ENCODE peak calls at places on chromosome 16, in five cellular contexts. U, C, Z, R and L are unnamed samples.

GRCh38 chr16:55834044-55834443 is 1.1 kb upstream of the CES1 start:
- DNase-seq in U (no peak), C (no peak), Z (no peak), R (peak), L (no peak)

GRCh38 chr16:15799851-15800495 is 56.9 kb downstream of the MYH11 start:
- DNase-seq in U (no peak), C (no peak), Z (no peak), R (no peak), L (no peak)

GRCh38 chr16:88345031-88345942 is 37.5 kb upstream of the ZNF469 start:
- DNase-seq in U (no peak), C (no peak), Z (no peak), R (no peak), L (no peak)

GRCh38 chr16:66474750-66475199 is 47.7 kb downstream of the BEAN1 start:
- DNase-seq in U (no peak), C (no peak), Z (no peak), R (peak), L (no peak)

GRCh38 chr16:48128769-48129168 is 27.0 kb downstream of the ABCC12 start:
- DNase-seq in U (no peak), C (no peak), Z (no peak), R (no peak), L (no peak)

GRCh38 chr16:10835281-10835931 is 16.8 kb upstream of the TVP23A start:
- DNase-seq in U (no peak), C (no peak), Z (no peak), R (peak), L (no peak)

GRCh38 chr16:77359065-77359502 is 75.8 kb downstream of the ADAMTS18 start:
- DNase-seq in U (peak), C (no peak), Z (no peak), R (no peak), L (no peak)

GRCh38 chr16:15682105-15682570 is 32.1 kb downstream of the NDE1 start:
- DNase-seq in U (peak), C (peak), Z (no peak), R (no peak), L (peak)

GRCh38 chr16:66169817-66170216 is 196.7 kb upstream of the CDH5 start:
- DNase-seq in U (peak), C (no peak), Z (no peak), R (no peak), L (no peak)

GRCh38 chr16:11474617-11475291 is 112.0 kb downstream of the LITAF start:
- DNase-seq in U (peak), C (no peak), Z (no peak), R (no peak), L (no peak)

GRCh38 chr16:4028144-4028543 is 88.1 kb downstream of the ADCY9 start:
- DNase-seq in U (no peak), C (no peak), Z (no peak), R (no peak), L (no peak)

GRCh38 chr16:11586375-11586855 is 304 bp downstream of the LITAF start:
- DNase-seq in U (no peak), C (no peak), Z (no peak), R (no peak), L (no peak)

GRCh38 chr16:87951550-87952538 is 610 bp downstream of the BANP start:
- DNase-seq in U (peak), C (no peak), Z (no peak), R (no peak), L (no peak)

GRCh38 chr16:52549011-52549692 is 2.2 kb upstream of the TOX3 start:
- DNase-seq in U (peak), C (no peak), Z (peak), R (no peak), L (peak)

GRCh38 chr16:72362972-72363371 is 191.0 kb upstream of the PMFBP1 start:
- DNase-seq in U (no peak), C (no peak), Z (no peak), R (peak), L (no peak)

GRCh38 chr16:73171380-73171779 is 123.5 kb upstream of the ZFHX3 start:
- DNase-seq in U (no peak), C (no peak), Z (no peak), R (no peak), L (no peak)

GRCh38 chr16:73066927-73067670 is 19.2 kb upstream of the ZFHX3 start:
- DNase-seq in U (no peak), C (no peak), Z (no peak), R (no peak), L (no peak)

GRCh38 chr16:83040174-83040573 is 413.4 kb downstream of the CDH13 start:
- DNase-seq in U (no peak), C (no peak), Z (no peak), R (no peak), L (no peak)

GRCh38 chr16:11497329-11497805 is 89.4 kb downstream of the LITAF start:
- DNase-seq in U (peak), C (no peak), Z (no peak), R (peak), L (peak)

GRCh38 chr16:12703935-12704334 is 99.8 kb downstream of the CPPED1 start:
- DNase-seq in U (no peak), C (no peak), Z (no peak), R (no peak), L (no peak)

GRCh38 chr16:13176711-13177110 is 275.3 kb downstream of the SHISA9 start:
- DNase-seq in U (no peak), C (no peak), Z (no peak), R (no peak), L (no peak)

GRCh38 chr16:56910654-56911539 is 21.0 kb upstream of the HERPUD1 start:
- DNase-seq in U (no peak), C (no peak), Z (no peak), R (no peak), L (no peak)

GRCh38 chr16:58024673-58025350 is 742 bp upstream of the MMP15 start:
- DNase-seq in U (peak), C (peak), Z (no peak), R (no peak), L (peak)

GRCh38 chr16:80463303-80463702 is 77.5 kb upstream of the DYNLRB2 start:
- DNase-seq in U (no peak), C (no peak), Z (no peak), R (no peak), L (no peak)

GRCh38 chr16:81571175-81571574 is 126.6 kb downstream of the CMIP start:
- DNase-seq in U (no peak), C (no peak), Z (no peak), R (no peak), L (no peak)

GRCh38 chr16:73955255-73955654 is 341.4 kb upstream of the PSMD7 start:
- DNase-seq in U (no peak), C (no peak), Z (no peak), R (no peak), L (no peak)

GRCh38 chr16:1098266-1098991 is 2.4 kb upstream of the C1QTNF8 start:
- DNase-seq in U (no peak), C (no peak), Z (no peak), R (no peak), L (no peak)

GRCh38 chr16:1097156-1097555 is 1.1 kb upstream of the C1QTNF8 start:
- DNase-seq in U (no peak), C (no peak), Z (no peak), R (no peak), L (no peak)

GRCh38 chr16:1099224-1100083 is 3.4 kb upstream of the C1QTNF8 start:
- DNase-seq in U (no peak), C (no peak), Z (no peak), R (no peak), L (no peak)

GRCh38 chr16:1096164-1097082 is at the start of gene C1QTNF8:
- DNase-seq in U (no peak), C (no peak), Z (no peak), R (no peak), L (no peak)

DNA sequence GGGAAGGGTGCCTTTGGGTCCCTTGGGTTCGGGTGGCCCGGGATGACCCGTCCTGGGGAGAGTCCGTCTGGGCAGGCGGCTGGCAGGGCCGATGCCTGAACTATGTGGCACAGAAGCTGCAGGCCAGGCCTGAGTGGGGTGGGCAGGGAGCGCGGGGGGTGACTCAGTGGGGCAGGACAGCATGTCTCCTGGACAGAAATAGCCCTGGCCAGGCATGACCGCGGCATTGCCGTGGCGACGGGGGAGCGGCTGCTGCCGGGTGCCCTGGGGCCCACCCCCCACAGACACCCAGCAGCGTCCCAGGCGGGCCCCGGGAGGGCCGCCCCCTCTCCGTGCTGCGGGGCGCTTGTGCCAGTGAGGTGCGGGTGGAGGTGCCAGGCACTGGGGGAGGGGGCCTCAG is 1.8 kb upstream of the C1QTNF8 start:
- DNase-seq in U (no peak), C (no peak), Z (no peak), R (no peak), L (no peak)
- TF ChIP-seq MAX in U (no peak), C (no peak), Z (no peak), R (no peak), L (no peak)

DNA sequence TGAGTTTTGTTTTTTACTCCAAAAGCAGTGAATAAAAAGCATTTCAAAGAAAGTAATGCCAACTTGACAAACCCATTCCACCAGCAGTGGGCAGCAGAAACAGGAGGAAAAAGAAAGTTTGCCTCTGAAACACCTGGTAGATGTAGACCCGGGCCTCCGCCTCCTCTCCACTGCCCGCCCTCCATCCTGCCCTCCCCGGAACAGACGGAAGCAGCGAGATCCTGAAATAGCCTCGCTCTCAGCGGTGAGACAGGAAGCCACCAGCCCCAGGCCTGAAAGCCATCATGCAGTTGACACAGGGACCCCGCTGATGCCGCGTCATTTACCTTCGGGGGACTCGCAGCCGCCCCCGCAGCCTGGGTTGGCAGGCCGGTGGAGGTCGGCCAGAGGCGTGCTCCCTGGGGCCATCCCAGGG is 67.8 kb downstream of the C16orf78 start:
- DNase-seq in U (no peak), C (no peak), Z (no peak), R (peak), L (peak)
- TF ChIP-seq ATF3 in U (no peak), C (no peak), Z (no peak), R (no peak), L (no peak)

DNA sequence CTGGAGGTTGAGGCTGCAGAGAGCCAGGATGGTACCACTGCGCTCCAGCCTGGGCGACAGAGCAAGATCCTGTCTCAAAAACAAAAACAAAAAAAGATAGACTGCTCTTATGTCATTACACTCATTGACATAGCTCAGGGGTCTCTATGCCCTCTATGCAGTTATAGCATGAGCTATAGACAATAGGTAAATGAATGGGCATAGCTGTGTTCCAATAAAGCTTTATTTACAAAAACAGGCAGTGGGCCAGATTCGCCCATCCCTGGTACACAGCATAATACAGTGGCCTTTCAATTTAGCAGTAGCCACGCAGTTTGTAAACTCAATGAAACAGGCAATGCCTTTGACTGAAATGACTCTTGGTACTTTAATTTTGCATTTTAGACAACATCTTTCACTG is 51.5 kb downstream of the XYLT1 start:
- DNase-seq in U (no peak), C (no peak), Z (no peak), R (no peak), L (no peak)
- TF ChIP-seq ATF2 in U (no peak), C (no peak), Z (no peak), R (no peak), L (no peak)

GRCh38 chr16:30619643-30620042 is 9.5 kb upstream of the ZNF689 start:
- DNase-seq in U (no peak), C (no peak), Z (no peak), R (no peak), L (no peak)

GRCh38 chr16:30609928-30610839 is at the start of gene ZNF689:
- DNase-seq in U (peak), C (peak), Z (peak), R (peak), L (peak)

GRCh38 chr16:30619207-30619606 is 9.0 kb upstream of the ZNF689 start:
- DNase-seq in U (no peak), C (no peak), Z (no peak), R (no peak), L (no peak)

DNA sequence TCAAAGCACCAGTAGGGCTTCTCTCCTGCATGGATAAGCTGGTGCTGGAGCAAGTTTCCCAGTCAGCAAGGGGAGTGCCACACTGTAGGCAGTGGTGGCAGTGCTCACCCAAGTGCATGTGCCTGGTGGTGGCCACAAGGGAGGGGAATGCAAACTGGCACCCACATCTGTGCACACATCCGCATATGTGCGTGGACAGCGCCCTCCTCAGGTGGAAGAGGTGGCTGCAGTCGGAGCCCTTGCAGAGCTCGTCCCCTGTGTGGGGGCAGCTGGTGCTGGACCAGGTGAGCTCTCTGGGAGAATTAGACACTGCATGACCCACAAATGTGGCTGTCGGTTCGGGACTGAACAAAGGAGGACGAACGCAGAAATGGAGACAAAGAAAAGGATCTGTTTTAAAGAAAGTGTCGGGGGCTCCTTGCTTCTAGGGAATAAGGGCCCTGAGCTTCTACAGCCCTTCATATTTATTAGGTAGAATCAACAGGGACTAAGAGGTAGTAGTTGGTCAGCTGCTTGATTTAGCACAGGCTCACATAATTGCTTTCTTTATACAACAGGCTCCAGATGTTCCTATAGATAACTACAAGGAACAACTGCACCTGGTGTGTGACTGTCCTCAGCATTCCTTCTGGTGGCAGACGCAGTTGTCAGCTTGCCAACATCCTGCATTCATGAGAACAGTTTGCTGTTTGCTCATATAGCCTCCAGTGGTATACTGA is 5.3 kb upstream of the ZNF689 start:
- DNase-seq in U (peak), C (peak), Z (peak), R (no peak), L (peak)
- TF ChIP-seq MAX in U (peak), C (no peak), Z (peak), R (no peak), L (peak)

DNA sequence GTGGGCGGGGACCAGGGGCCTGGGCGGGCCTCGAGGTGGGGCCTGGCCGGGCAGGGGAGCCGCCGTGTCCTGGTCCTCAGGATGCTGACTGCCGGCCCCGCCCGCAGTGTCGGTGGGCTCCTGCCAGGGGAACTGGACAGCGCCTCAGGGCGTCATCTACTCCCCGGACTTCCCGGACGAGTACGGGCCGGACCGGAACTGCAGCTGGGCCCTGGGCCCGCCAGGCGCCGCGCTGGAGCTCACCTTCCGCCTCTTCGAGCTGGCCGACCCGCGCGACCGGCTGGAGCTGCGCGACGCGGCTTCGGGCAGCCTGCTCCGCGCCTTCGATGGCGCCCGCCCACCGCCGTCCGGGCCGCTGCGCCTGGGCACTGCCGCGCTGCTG is 2.4 kb upstream of the PAQR4 start:
- DNase-seq in U (no peak), C (no peak), Z (no peak), R (no peak), L (peak)
- TF ChIP-seq ATF3 in U (no peak), C (no peak), Z (no peak), R (no peak), L (no peak)

GRCh38 chr16:75333770-75334169 is 82.3 kb upstream of the BCAR1 start:
- DNase-seq in U (no peak), C (no peak), Z (no peak), R (peak), L (no peak)
- TF ChIP-seq ATF2 in U (no peak), C (no peak), Z (no peak), R (no peak), L (no peak)

GRCh38 chr16:64181526-64181925 is 940.3 kb downstream of the CDH11 start:
- DNase-seq in U (no peak), C (no peak), Z (no peak), R (no peak), L (no peak)

GRCh38 chr16:64184156-64184555 is 937.7 kb downstream of the CDH11 start:
- DNase-seq in U (no peak), C (no peak), Z (no peak), R (no peak), L (no peak)

GRCh38 chr16:64180136-64180900 is 941.5 kb downstream of the CDH11 start:
- DNase-seq in U (no peak), C (no peak), Z (no peak), R (no peak), L (no peak)

DNA sequence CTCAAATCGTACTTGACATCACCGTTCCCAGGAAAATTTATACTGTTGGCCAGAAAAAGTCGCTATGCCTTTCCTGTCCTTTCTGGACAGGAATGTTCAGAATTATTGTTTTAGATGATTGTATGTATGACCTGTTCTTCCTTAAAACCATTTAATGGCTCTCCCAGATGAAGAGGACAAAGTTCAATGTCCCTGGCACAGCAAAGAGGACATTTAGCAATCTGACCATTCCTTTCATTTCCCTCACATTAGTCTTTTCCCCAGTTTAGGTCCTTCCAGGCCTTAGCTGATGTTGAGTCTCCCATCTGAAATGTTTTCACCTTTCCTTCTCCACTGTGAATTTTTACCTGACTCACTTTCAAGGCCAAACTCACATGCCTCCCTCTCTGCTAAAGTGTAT is 938.9 kb downstream of the CDH11 start:
- DNase-seq in U (no peak), C (no peak), Z (no peak), R (no peak), L (no peak)
- TF ChIP-seq MAX in U (no peak), C (no peak), Z (no peak), R (no peak), L (no peak)

GRCh38 chr16:68345351-68345810 is 34.6 kb downstream of the PRMT7 start:
- DNase-seq in U (no peak), C (no peak), Z (no peak), R (no peak), L (no peak)
- TF ChIP-seq ATF3 in U (no peak), C (no peak), Z (no peak), R (no peak), L (no peak)

GRCh38 chr16:89828199-89828869 is at the start of gene SPIRE2:
- DNase-seq in U (no peak), C (peak), Z (no peak), R (no peak), L (peak)

GRCh38 chr16:89826531-89827382 is 1.5 kb upstream of the SPIRE2 start:
- DNase-seq in U (no peak), C (no peak), Z (no peak), R (no peak), L (no peak)

GRCh38 chr16:89828870-89829629 is 775 bp downstream of the SPIRE2 start:
- DNase-seq in U (no peak), C (no peak), Z (no peak), R (no peak), L (peak)

GRCh38 chr16:89829630-89830437 is 1.6 kb downstream of the SPIRE2 start:
- DNase-seq in U (peak), C (no peak), Z (no peak), R (no peak), L (no peak)

DNA sequence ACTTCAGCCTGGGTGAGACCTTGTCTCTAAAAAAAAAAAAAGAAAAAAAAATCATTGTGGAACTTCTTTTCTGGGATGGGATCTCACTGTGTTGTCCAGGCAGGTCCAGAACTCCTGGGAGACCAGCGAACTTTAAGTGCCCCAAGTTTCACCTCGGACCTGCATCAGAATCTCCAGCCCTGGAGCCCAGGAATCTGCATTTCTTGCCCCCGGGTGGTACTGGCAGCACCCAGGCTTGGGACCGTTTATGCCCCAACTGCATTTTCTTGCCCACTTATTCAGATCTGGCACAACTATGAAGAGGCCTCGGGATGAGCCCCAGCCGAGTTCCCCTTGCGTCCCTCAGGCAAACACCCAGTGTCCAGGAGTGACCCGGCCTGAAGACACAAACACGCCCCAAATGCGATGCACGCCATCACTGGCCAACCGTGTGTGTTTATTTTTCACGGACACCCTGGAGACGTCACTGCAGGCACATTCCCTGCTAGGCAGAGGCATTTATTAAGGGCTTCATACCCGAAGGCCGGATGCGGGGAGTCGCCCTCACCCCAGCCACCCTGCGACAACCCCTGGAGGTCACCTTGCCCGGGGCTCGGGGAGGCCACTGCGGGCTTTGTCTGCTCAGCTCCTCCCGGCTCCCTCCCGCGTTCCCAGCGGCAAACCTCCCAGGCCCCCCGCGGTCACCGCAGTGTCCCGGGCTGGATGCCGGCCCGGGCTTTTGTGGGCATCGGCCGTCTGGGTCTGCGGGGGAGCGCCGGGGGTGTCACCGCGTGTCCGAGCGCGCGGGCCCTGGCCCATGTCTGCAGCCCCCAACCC is 684 bp upstream of the SPIRE2 start:
- DNase-seq in U (peak), C (peak), Z (no peak), R (no peak), L (peak)
- TF ChIP-seq ATF2 in U (no peak), C (no peak), Z (no peak), R (no peak), L (no peak)